ENCODE peak calls at places on chromosomes 5 and 9, in seven cellular contexts. K is DMS153; G is EL; F is AG08395; S is lower leg skin; J is substantia nigra; C is stimulated activated CD4-positive, alpha-beta T cell treated with anti-CD3 and anti-CD28 coated beads, Interleukin-4, amount 100 ng/mL, for 48 hours. T is an unnamed sample.

GRCh38 chr5:138573223-138573622 is 2.0 kb downstream of the HSPA9 start:
- DNase-seq in S (no peak), C (no peak), G (no peak), K (no peak), F (no peak), J (no peak), T (no peak)

GRCh38 chr9:95645992-95646391 is 129.2 kb upstream of the PTCH1 start:
- DNase-seq in G (peak; percentile 52), J (no peak), S (no peak), K (no peak), C (no peak), F (no peak), T (no peak)

GRCh38 chr9:14221558-14221957 is 92.4 kb downstream of the NFIB start:
- DNase-seq in F (peak; percentile 60), J (no peak), K (no peak), C (no peak), G (peak; percentile 87), S (no peak), T (no peak)

GRCh38 chr9:125119643-125120286 is 23.6 kb downstream of the SCAI start:
- DNase-seq in J (no peak), S (no peak), F (peak; percentile 51), G (peak; percentile 69), C (no peak), K (no peak), T (no peak)

GRCh38 chr5:4873656-4874055 is 266.5 kb upstream of the ADAMTS16 start:
- DNase-seq in J (no peak), F (no peak), S (no peak), K (no peak), G (no peak), C (no peak), T (no peak)

GRCh38 chr9:13939129-13939528 is 374.8 kb downstream of the NFIB start:
- DNase-seq in G (peak; percentile 58), K (no peak), C (no peak), S (no peak), J (no peak), F (peak; percentile 53), T (no peak)

GRCh38 chr9:76810377-76810957 is 46.2 kb downstream of the PCA3 start:
- DNase-seq in K (peak; percentile 51), S (no peak), G (peak; percentile 64), C (peak; percentile 10), J (peak; percentile 41), F (peak; percentile 55), T (peak; percentile 15)

GRCh38 chr9:11701706-11702105 is 991.5 kb upstream of the TYRP1 start:
- DNase-seq in J (no peak), C (no peak), S (no peak), G (no peak), K (no peak), F (no peak), T (no peak)

GRCh38 chr9:130914417-130915095 is 17.9 kb upstream of the QRFP start:
- DNase-seq in G (no peak), F (no peak), K (no peak), C (no peak), J (no peak), S (no peak), T (no peak)

GRCh38 chr9:21153688-21154608 is 12.3 kb upstream of the IFNW1 start:
- DNase-seq in J (peak; percentile 4), S (no peak), F (no peak), K (peak; percentile 17), C (no peak), G (peak; percentile 34), T (peak; percentile 76)

GRCh38 chr5:154461531-154461930 is 15.7 kb downstream of the SAP30L start:
- DNase-seq in S (peak; percentile 60), F (no peak), J (no peak), K (no peak), C (no peak), G (no peak), T (no peak)

GRCh38 chr9:121773954-121774714 is 122.7 kb downstream of the DAB2IP start:
- DNase-seq in G (no peak), C (no peak), F (no peak), J (no peak), S (no peak), K (no peak), T (no peak)

GRCh38 chr9:13186774-13187173 is 92.7 kb downstream of the MPDZ start:
- DNase-seq in C (no peak), J (no peak), K (no peak), G (no peak), F (no peak), S (no peak), T (no peak)

GRCh38 chr9:89021154-89021803 is 30.0 kb downstream of the S1PR3 start:
- DNase-seq in J (no peak), C (no peak), F (peak; percentile 93), K (no peak), S (no peak), G (peak; percentile 88), T (no peak)

GRCh38 chr5:56475689-56476486 is 242.8 kb upstream of the ANKRD55 start:
- DNase-seq in C (no peak), J (no peak), F (no peak), K (no peak), G (peak; percentile 44), S (no peak), T (no peak)

GRCh38 chr5:158777647-158778368 is 321.9 kb downstream of the EBF1 start:
- DNase-seq in G (no peak), J (no peak), C (no peak), F (no peak), S (no peak), K (peak; percentile 16), T (no peak)

GRCh38 chr9:133605446-133605845 is 3.7 kb downstream of the FAM163B start:
- DNase-seq in S (no peak), J (no peak), C (no peak), G (no peak), F (no peak), K (no peak), T (peak; percentile 67)

GRCh38 chr5:178992291-178992895 is 2.7 kb downstream of the GRM6 start:
- DNase-seq in G (no peak), K (no peak), J (no peak), C (no peak), S (peak; percentile 65), F (no peak), T (no peak)

GRCh38 chr5:72378636-72379289 is 58.6 kb downstream of the PTCD2 start:
- DNase-seq in G (peak; percentile 94), K (peak; percentile 35), S (no peak), J (no peak), F (peak; percentile 70), C (no peak), T (no peak)

GRCh38 chr5:76175051-76175666 is 92.0 kb downstream of the SV2C start:
- DNase-seq in S (no peak), J (peak; percentile 13), C (peak; percentile 28), G (peak; percentile 53), K (peak; percentile 0), F (peak; percentile 53), T (peak; percentile 30)

GRCh38 chr5:122403965-122404364 is 91.9 kb downstream of the SNCAIP start:
- DNase-seq in S (no peak), F (no peak), C (no peak), K (no peak), J (no peak), G (no peak), T (no peak)

GRCh38 chr9:134564431-134565170 is 77.0 kb upstream of the COL5A1 start:
- DNase-seq in S (peak; percentile 68), K (no peak), G (peak; percentile 84), J (no peak), F (peak; percentile 87), C (no peak), T (no peak)

GRCh38 chr9:102205251-102205650 is 466.8 kb upstream of the GRIN3A start:
- DNase-seq in S (no peak), G (no peak), C (no peak), F (no peak), J (no peak), K (no peak), T (no peak)

GRCh38 chr9:93134018-93134739 is at the start of gene NINJ1:
- DNase-seq in G (peak; percentile 74), J (peak; percentile 62), C (peak; percentile 71), F (peak; percentile 94), S (peak; percentile 93), K (no peak), T (peak; percentile 44)

GRCh38 chr5:146366904-146367303 is 28.3 kb downstream of the POU4F3 start:
- DNase-seq in J (no peak), C (no peak), G (no peak), S (no peak), F (no peak), K (no peak), T (no peak)